ENCODE peak calls at places on chromosomes 7 and 10, in four cellular contexts. One of them, this sample, is unnamed.

GRCh38 chr10:80133221-80133620 is 691 bp downstream of the PLAC9 start:
- DNase-seq in K562: no peak
- DNase-seq in HepG2: no peak
- DNase-seq in IMR-90: no peak
- DNase-seq in this sample: no peak

GRCh38 chr7:90262438-90262837 is 17.5 kb downstream of the CFAP69 start:
- DNase-seq in K562: peak
- DNase-seq in IMR-90: peak
- DNase-seq in HepG2: no peak
- DNase-seq in this sample: peak

GRCh38 chr10:91694170-91694794 is 61.4 kb upstream of the PPP1R3C start:
- DNase-seq in K562: peak
- DNase-seq in HepG2: peak
- DNase-seq in IMR-90: peak
- DNase-seq in this sample: peak

GRCh38 chr7:26709210-26709990 is 155.0 kb downstream of the SKAP2 start:
- DNase-seq in IMR-90: no peak
- DNase-seq in K562: no peak
- DNase-seq in HepG2: no peak
- DNase-seq in this sample: no peak

GRCh38 chr7:55021951-55022617 is 3.3 kb downstream of the EGFR start:
- DNase-seq in IMR-90: no peak
- DNase-seq in HepG2: no peak
- DNase-seq in K562: no peak
- DNase-seq in this sample: no peak

GRCh38 chr10:73838827-73839226 is 27.4 kb upstream of the NDST2 start:
- DNase-seq in IMR-90: peak
- DNase-seq in HepG2: no peak
- DNase-seq in K562: no peak
- DNase-seq in this sample: no peak

GRCh38 chr10:92493362-92493761 is 80.5 kb downstream of the IDE start:
- DNase-seq in K562: no peak
- DNase-seq in HepG2: no peak
- DNase-seq in IMR-90: no peak
- DNase-seq in this sample: no peak

GRCh38 chr7:132154248-132154647 is 422.0 kb downstream of the PLXNA4 start:
- DNase-seq in K562: no peak
- DNase-seq in IMR-90: no peak
- DNase-seq in HepG2: no peak
- DNase-seq in this sample: no peak

GRCh38 chr7:114922652-114923402 is 933 bp downstream of the MDFIC start:
- DNase-seq in HepG2: no peak
- DNase-seq in K562: no peak
- DNase-seq in IMR-90: peak
- DNase-seq in this sample: peak

GRCh38 chr7:47661051-47661714 is 79.3 kb upstream of the TNS3 start:
- DNase-seq in K562: no peak
- DNase-seq in HepG2: no peak
- DNase-seq in IMR-90: no peak
- DNase-seq in this sample: no peak

GRCh38 chr10:107616463-107617131 is 452.1 kb upstream of the SORCS1 start:
- DNase-seq in HepG2: no peak
- DNase-seq in IMR-90: peak
- DNase-seq in K562: no peak
- DNase-seq in this sample: no peak

GRCh38 chr7:128247640-128248194 is 6.6 kb downstream of the LEP start:
- DNase-seq in K562: peak
- DNase-seq in IMR-90: peak
- DNase-seq in HepG2: no peak
- DNase-seq in this sample: peak

GRCh38 chr7:80189638-80190037 is 55.0 kb downstream of the GNAI1 start:
- DNase-seq in HepG2: no peak
- DNase-seq in IMR-90: no peak
- DNase-seq in K562: no peak
- DNase-seq in this sample: no peak

GRCh38 chr10:97422921-97423420 is 3.0 kb upstream of the PGAM1 start:
- DNase-seq in IMR-90: peak
- DNase-seq in K562: no peak
- DNase-seq in HepG2: no peak
- DNase-seq in this sample: no peak

GRCh38 chr7:100034871-100035510 is 14.6 kb upstream of the ZSCAN21 start:
- DNase-seq in K562: no peak
- DNase-seq in IMR-90: peak
- DNase-seq in HepG2: no peak
- DNase-seq in this sample: no peak

GRCh38 chr10:110311357-110311949 is 6.7 kb upstream of the SMNDC1 start:
- DNase-seq in K562: peak
- DNase-seq in HepG2: peak
- DNase-seq in IMR-90: peak
- DNase-seq in this sample: peak
- TF ChIP-seq CTCF in K562: peak
- TF ChIP-seq CTCF in HepG2: peak
- TF ChIP-seq CTCF in IMR-90: peak
- TF ChIP-seq CTCF in this sample: peak

GRCh38 chr7:2066251-2066919 is 166.4 kb downstream of the MAD1L1 start:
- DNase-seq in IMR-90: no peak
- DNase-seq in HepG2: no peak
- DNase-seq in K562: no peak
- DNase-seq in this sample: no peak
- TF ChIP-seq MAZ in IMR-90: no peak
- TF ChIP-seq MAZ in HepG2: no peak
- TF ChIP-seq MAZ in K562: no peak
- TF ChIP-seq MAZ in this sample: no peak

GRCh38 chr7:68729361-68729760 is 868.9 kb upstream of the AUTS2 start:
- DNase-seq in HepG2: no peak
- DNase-seq in IMR-90: no peak
- DNase-seq in K562: no peak
- DNase-seq in this sample: no peak

GRCh38 chr7:68724965-68725364 is 873.3 kb upstream of the AUTS2 start:
- DNase-seq in K562: peak
- DNase-seq in HepG2: no peak
- DNase-seq in IMR-90: no peak
- DNase-seq in this sample: no peak

GRCh38 chr7:68722044-68722443 is 876.2 kb upstream of the AUTS2 start:
- DNase-seq in K562: no peak
- DNase-seq in IMR-90: no peak
- DNase-seq in HepG2: no peak
- DNase-seq in this sample: no peak

GRCh38 chr7:68726386-68726785 is 871.9 kb upstream of the AUTS2 start:
- DNase-seq in HepG2: no peak
- DNase-seq in IMR-90: no peak
- DNase-seq in K562: no peak
- DNase-seq in this sample: peak

DNA sequence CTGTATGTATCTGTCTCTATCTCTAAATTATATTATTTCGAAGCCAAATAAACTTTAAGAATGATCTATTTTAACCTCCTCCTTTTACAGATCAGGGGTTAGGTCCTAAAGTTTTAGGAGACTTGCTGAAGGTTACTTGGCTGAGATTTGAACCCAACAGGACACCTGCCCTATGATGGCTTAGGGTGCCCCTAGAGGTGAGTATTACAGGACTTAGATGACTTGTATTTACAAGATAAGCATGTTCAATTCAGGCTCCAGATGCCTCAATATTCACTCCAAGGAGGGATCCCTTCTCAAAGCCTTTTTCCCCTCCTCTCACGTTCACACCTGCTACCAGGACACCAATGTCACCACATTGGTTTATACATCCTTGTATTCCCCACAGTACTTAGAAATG is 872.4 kb upstream of the AUTS2 start:
- DNase-seq in HepG2: no peak
- DNase-seq in K562: peak
- DNase-seq in IMR-90: no peak
- DNase-seq in this sample: no peak
- TF ChIP-seq CTCF in HepG2: no peak
- TF ChIP-seq CTCF in K562: no peak
- TF ChIP-seq CTCF in IMR-90: no peak
- TF ChIP-seq CTCF in this sample: peak

GRCh38 chr7:5344342-5344741 is 61.6 kb downstream of the SLC29A4 start:
- DNase-seq in HepG2: no peak
- DNase-seq in IMR-90: no peak
- DNase-seq in K562: no peak
- DNase-seq in this sample: no peak
- TF ChIP-seq MAZ in HepG2: no peak
- TF ChIP-seq MAZ in IMR-90: no peak
- TF ChIP-seq MAZ in K562: no peak
- TF ChIP-seq MAZ in this sample: no peak

GRCh38 chr7:44346063-44346462 is 20.7 kb upstream of the CAMK2B start:
- DNase-seq in HepG2: no peak
- DNase-seq in K562: no peak
- DNase-seq in IMR-90: no peak
- DNase-seq in this sample: no peak

GRCh38 chr7:44348300-44348699 is 22.9 kb upstream of the CAMK2B start:
- DNase-seq in HepG2: peak
- DNase-seq in K562: peak
- DNase-seq in IMR-90: peak
- DNase-seq in this sample: peak

GRCh38 chr7:44347546-44348114 is 22.2 kb upstream of the CAMK2B start:
- DNase-seq in HepG2: no peak
- DNase-seq in IMR-90: no peak
- DNase-seq in K562: no peak
- DNase-seq in this sample: no peak

GRCh38 chr7:44353668-44354067 is 28.3 kb upstream of the CAMK2B start:
- DNase-seq in IMR-90: no peak
- DNase-seq in K562: no peak
- DNase-seq in HepG2: no peak
- DNase-seq in this sample: no peak

GRCh38 chr7:44348851-44349781 is 23.7 kb upstream of the CAMK2B start:
- DNase-seq in IMR-90: no peak
- DNase-seq in HepG2: peak
- DNase-seq in K562: no peak
- DNase-seq in this sample: no peak
- TF ChIP-seq CTCF in IMR-90: no peak
- TF ChIP-seq CTCF in HepG2: peak
- TF ChIP-seq CTCF in K562: peak
- TF ChIP-seq CTCF in this sample: no peak

GRCh38 chr7:119681336-119681735 is 591.6 kb upstream of the KCND2 start:
- DNase-seq in HepG2: no peak
- DNase-seq in IMR-90: no peak
- DNase-seq in K562: no peak
- DNase-seq in this sample: no peak
- TF ChIP-seq MAZ in HepG2: no peak
- TF ChIP-seq MAZ in IMR-90: no peak
- TF ChIP-seq MAZ in K562: no peak
- TF ChIP-seq MAZ in this sample: no peak

GRCh38 chr10:102723989-102724388 is 9.6 kb downstream of the SFXN2 start:
- DNase-seq in IMR-90: no peak
- DNase-seq in K562: no peak
- DNase-seq in HepG2: no peak
- DNase-seq in this sample: no peak

GRCh38 chr10:102721954-102722353 is 7.5 kb downstream of the SFXN2 start:
- DNase-seq in K562: no peak
- DNase-seq in HepG2: no peak
- DNase-seq in IMR-90: no peak
- DNase-seq in this sample: no peak

GRCh38 chr10:102729090-102730026 is 14.4 kb upstream of the WBP1L start:
- DNase-seq in HepG2: peak
- DNase-seq in K562: peak
- DNase-seq in IMR-90: peak
- DNase-seq in this sample: peak

GRCh38 chr10:102727037-102727818 is 12.8 kb downstream of the SFXN2 start:
- DNase-seq in HepG2: no peak
- DNase-seq in IMR-90: no peak
- DNase-seq in K562: no peak
- DNase-seq in this sample: no peak

GRCh38 chr10:102726274-102726673 is 11.8 kb downstream of the SFXN2 start:
- DNase-seq in K562: no peak
- DNase-seq in IMR-90: no peak
- DNase-seq in HepG2: no peak
- DNase-seq in this sample: no peak
- TF ChIP-seq CTCF in K562: no peak
- TF ChIP-seq CTCF in IMR-90: no peak
- TF ChIP-seq CTCF in HepG2: no peak
- TF ChIP-seq CTCF in this sample: no peak

DNA sequence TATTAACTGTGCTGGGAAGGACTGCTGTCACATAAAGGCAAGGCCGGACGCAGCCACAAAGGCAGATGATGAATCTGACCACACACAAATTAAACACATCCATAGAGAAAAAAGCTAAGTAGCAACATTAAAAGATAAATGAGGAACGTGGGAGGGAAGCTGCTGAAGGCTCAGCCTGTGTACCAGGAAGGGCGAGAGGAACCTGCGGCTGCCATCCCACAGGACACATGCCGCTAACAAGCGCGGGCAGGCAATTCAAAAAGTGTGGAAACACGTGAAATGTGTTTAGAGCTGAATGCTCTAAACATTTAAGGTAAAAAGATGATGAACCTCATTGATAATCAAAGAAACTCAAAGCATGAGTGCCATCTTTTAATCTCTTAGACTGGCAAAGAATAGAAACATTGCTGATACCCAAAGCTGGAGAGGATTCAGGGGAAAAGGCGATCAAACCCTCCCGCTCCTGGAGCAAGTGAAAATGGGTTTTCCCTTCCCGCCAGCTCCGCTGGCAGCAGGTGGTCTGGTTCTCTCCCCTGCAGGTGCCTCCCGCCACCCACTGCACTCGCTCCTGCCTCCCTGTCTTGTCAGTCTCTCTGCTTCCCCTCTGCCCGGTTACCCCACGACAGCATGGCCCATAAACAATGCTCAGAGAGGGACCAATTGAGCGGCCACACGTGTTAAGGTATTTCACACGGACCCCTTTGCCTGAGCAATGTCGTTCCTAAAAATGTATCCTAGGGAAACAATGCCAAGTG is 4.2 kb downstream of the STK32C start:
- DNase-seq in K562: no peak
- DNase-seq in HepG2: no peak
- DNase-seq in IMR-90: no peak
- DNase-seq in this sample: no peak
- TF ChIP-seq MAZ in K562: no peak
- TF ChIP-seq MAZ in HepG2: no peak
- TF ChIP-seq MAZ in IMR-90: no peak
- TF ChIP-seq MAZ in this sample: no peak

DNA sequence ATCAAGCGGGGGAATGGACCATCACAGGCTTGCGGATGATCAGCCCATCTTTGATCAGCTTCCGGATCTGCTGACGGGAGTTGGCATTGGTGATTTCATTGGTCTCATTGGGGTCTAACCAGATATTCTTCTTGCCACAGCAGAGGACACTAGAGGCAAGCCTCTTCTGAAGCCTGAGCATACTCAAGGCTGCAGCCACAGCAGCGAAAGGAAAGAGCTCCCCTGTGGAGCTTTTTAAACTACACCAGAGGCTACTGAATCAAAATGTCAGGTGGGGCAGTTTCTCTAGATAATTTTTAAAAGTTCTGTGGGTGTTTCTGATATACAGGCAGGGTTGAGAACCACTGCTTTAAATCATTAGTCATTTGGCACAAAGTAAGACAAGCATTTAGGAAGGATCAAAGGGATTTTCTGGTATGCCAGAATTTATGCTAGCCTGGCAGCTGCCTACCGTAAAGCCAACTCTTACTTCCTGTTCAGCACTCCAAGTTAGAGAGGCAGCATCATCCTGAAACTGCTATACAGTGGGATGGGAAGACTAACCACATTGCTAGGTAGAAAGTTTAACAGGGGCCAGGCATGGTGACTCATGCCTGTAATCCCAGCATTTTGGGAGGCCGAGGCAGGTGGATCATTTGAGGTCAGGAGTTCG is 7.0 kb downstream of the NAPEPLD start:
- DNase-seq in HepG2: no peak
- DNase-seq in IMR-90: no peak
- DNase-seq in K562: no peak
- DNase-seq in this sample: no peak
- TF ChIP-seq CTCF in HepG2: no peak
- TF ChIP-seq CTCF in IMR-90: no peak
- TF ChIP-seq CTCF in K562: no peak
- TF ChIP-seq CTCF in this sample: no peak

GRCh38 chr7:95630702-95631458 is 34.6 kb upstream of the PDK4 start:
- DNase-seq in IMR-90: no peak
- DNase-seq in HepG2: no peak
- DNase-seq in K562: no peak
- DNase-seq in this sample: no peak
- TF ChIP-seq MAZ in IMR-90: no peak
- TF ChIP-seq MAZ in HepG2: no peak
- TF ChIP-seq MAZ in K562: no peak
- TF ChIP-seq MAZ in this sample: no peak

This sample was measured in A549.